ENCODE peak calls at places on chromosomes 11 and 22, in seven cellular contexts. U, S, D, V, Z, L and Q are unnamed samples.

GRCh38 chr22:19503869-19504268 is 20.3 kb downstream of the CLDN5 start:
- DNase-seq in V (no peak), S (no peak), Z (no peak), D (no peak), U (no peak), L (no peak), Q (no peak)

GRCh38 chr11:44484211-44484610 is 81.3 kb upstream of the CD82 start:
- DNase-seq in L (no peak), U (no peak), Z (no peak), D (peak), S (peak), V (no peak), Q (peak)

GRCh38 chr11:37511425-37511933 is 913.4 kb upstream of the RAG2 start:
- DNase-seq in S (no peak), D (no peak), V (no peak), U (no peak), Z (no peak), L (no peak), Q (no peak)

GRCh38 chr11:103315248-103315647 is 206.0 kb downstream of the DYNC2H1 start:
- DNase-seq in D (no peak), V (no peak), S (no peak), Z (no peak), L (no peak), U (no peak), Q (no peak)

GRCh38 chr11:87726511-87726910 is 448.7 kb downstream of the RAB38 start:
- DNase-seq in Z (no peak), D (no peak), U (no peak), V (no peak), S (no peak), L (no peak), Q (no peak)

GRCh38 chr22:49826603-49827306 is 918 bp downstream of the BRD1 start:
- DNase-seq in D (peak), V (peak), L (peak), S (peak), Z (peak), U (peak), Q (peak)

GRCh38 chr11:29957406-29957805 is 59.4 kb downstream of the KCNA4 start:
- DNase-seq in V (no peak), D (no peak), S (no peak), L (no peak), Z (no peak), U (no peak), Q (no peak)

GRCh38 chr11:104650234-104650633 is 248.0 kb downstream of the CASP12 start:
- DNase-seq in L (no peak), Z (no peak), V (no peak), D (no peak), U (no peak), S (no peak), Q (peak)

GRCh38 chr11:10926801-10927200 is 68.9 kb upstream of the ZBED5 start:
- DNase-seq in U (no peak), D (no peak), Z (no peak), V (no peak), L (no peak), S (no peak), Q (no peak)

GRCh38 chr11:57116654-57117053 is 65.1 kb upstream of the LRRC55 start:
- DNase-seq in D (peak), L (peak), Z (no peak), U (peak), V (peak), S (peak), Q (peak)

GRCh38 chr11:44814881-44815592 is 88.3 kb downstream of the TSPAN18 start:
- DNase-seq in V (no peak), U (no peak), L (no peak), Z (no peak), S (no peak), D (no peak), Q (no peak)

GRCh38 chr22:41437198-41437597 is 9.4 kb downstream of the TOB2 start:
- DNase-seq in V (no peak), U (no peak), S (no peak), L (no peak), Z (no peak), D (no peak), Q (no peak)

GRCh38 chr11:19864141-19865120 is 151.8 kb downstream of the NAV2 start:
- DNase-seq in Z (no peak), S (no peak), D (peak), L (no peak), U (no peak), V (no peak), Q (no peak)

GRCh38 chr22:31947296-31947695 is 3.0 kb downstream of the YWHAH start:
- DNase-seq in Z (no peak), U (no peak), S (no peak), V (peak), D (no peak), L (no peak), Q (peak)

GRCh38 chr22:50698546-50698945 is 25.9 kb downstream of the SHANK3 start:
- DNase-seq in S (no peak), L (no peak), V (no peak), D (no peak), U (no peak), Z (peak), Q (no peak)

GRCh38 chr22:37549704-37550059 is 10.6 kb upstream of the CDC42EP1 start:
- DNase-seq in U (peak), D (peak), Z (peak), S (peak), L (no peak), V (no peak), Q (no peak)

GRCh38 chr22:36912694-36913430 is 566 bp upstream of the CSF2RB start:
- DNase-seq in U (no peak), L (no peak), D (no peak), Z (no peak), S (no peak), V (no peak), Q (no peak)

GRCh38 chr22:34976474-34976873 is 89.5 kb upstream of the ISX start:
- DNase-seq in D (no peak), L (no peak), Z (no peak), U (no peak), V (no peak), S (no peak), Q (no peak)

GRCh38 chr22:34973016-34973415 is 92.9 kb upstream of the ISX start:
- DNase-seq in S (no peak), V (no peak), L (no peak), D (no peak), U (no peak), Z (no peak), Q (no peak)

GRCh38 chr22:34973926-34974325 is 92.0 kb upstream of the ISX start:
- DNase-seq in S (no peak), D (no peak), V (no peak), L (no peak), Z (no peak), U (no peak), Q (no peak)

GRCh38 chr22:34976886-34977285 is 89.1 kb upstream of the ISX start:
- DNase-seq in S (no peak), V (no peak), Z (no peak), U (no peak), D (no peak), L (no peak), Q (no peak)

DNA sequence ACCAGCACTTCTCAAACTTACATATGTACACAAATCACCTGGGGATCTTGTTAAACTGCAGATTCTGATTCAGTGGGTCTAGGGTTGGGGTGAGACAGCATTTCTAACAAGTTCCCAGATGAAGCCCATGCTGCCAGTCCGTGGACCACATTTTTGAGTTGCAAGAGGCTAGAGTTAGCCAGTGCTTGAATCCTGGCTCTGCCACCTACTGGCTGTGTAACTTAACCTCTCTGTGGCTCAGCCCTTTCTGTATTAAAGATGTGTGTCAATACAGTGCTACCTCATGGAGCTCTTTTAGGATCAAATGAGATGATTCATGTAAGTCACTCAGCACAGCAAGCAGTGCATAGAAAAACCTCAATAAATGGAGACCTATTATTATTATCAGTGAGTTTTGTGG is 90.2 kb upstream of the ISX start:
- DNase-seq in Z (no peak), S (no peak), D (no peak), U (no peak), V (no peak), L (no peak), Q (no peak)
- TF ChIP-seq CTCF in Z (no peak), S (no peak), D (peak), U (no peak), V (no peak), L (no peak), Q (no peak)

GRCh38 chr11:107928046-107928766 is at the start of gene RAB39A:
- DNase-seq in L (peak), V (peak), Z (peak), U (peak), D (peak), S (peak), Q (peak)
- H3K4me3 ChIP-seq in L (peak), V (peak), Z (peak), U (no peak), D (peak), S (peak), Q (peak)

GRCh38 chr11:16881074-16881709 is 133.0 kb downstream of the PLEKHA7 start:
- DNase-seq in U (peak), S (peak), Z (peak), D (peak), V (no peak), L (peak), Q (peak)
- TF ChIP-seq CTCF in U (peak), S (peak), Z (peak), D (peak), V (no peak), L (peak), Q (peak)

GRCh38 chr11:64006468-64006867 is 20.2 kb downstream of the OTUB1 start:
- DNase-seq in Z (no peak), V (no peak), S (no peak), L (no peak), D (no peak), U (no peak), Q (no peak)
- H3K4me3 ChIP-seq in Z (no peak), V (no peak), S (no peak), L (no peak), D (no peak), U (no peak), Q (no peak)

GRCh38 chr11:131025020-131025419 is 108.7 kb upstream of the SNX19 start:
- DNase-seq in U (no peak), L (no peak), D (peak), S (peak), V (no peak), Z (no peak), Q (peak)
- TF ChIP-seq CTCF in U (no peak), L (no peak), D (peak), S (peak), V (no peak), Z (peak), Q (peak)